ENCODE peak calls at places on chromosomes 4 and X, in five cellular contexts. N is A549; O is CD4-positive, alpha-beta T cell; G is testis; D is transverse colon. H is an unnamed sample.

GRCh38 chr4:159070742-159071141 is 32.1 kb upstream of the RAPGEF2 start:
- DNase-seq in N (no peak), O (no peak), G (no peak), D (no peak), H (no peak)

GRCh38 chr4:53782468-53782865 is 191.2 kb upstream of the LNX1 start:
- DNase-seq in N (no peak), O (no peak), G (no peak), D (no peak), H (no peak)

GRCh38 chrX:9871871-9872270 is 85.6 kb downstream of the SHROOM2 start:
- DNase-seq in N (no peak), O (no peak), G (no peak), D (no peak), H (no peak)

GRCh38 chr4:43456383-43456782 is 563.9 kb downstream of the GRXCR1 start:
- DNase-seq in N (no peak), O (no peak), G (no peak), D (no peak), H (no peak)

GRCh38 chrX:53440631-53441517 is 6.7 kb upstream of the HSD17B10 start:
- DNase-seq in N (peak; percentile 48), O (no peak), G (peak; percentile 21), D (peak; percentile 72), H (no peak)

GRCh38 chrX:123405231-123405630 is 221.2 kb downstream of the GRIA3 start:
- DNase-seq in N (no peak), O (no peak), G (no peak), D (no peak), H (no peak)

GRCh38 chrX:136487647-136488046 is at the start of gene BRS3:
- DNase-seq in N (no peak), O (no peak), G (no peak), D (no peak), H (no peak)

GRCh38 chrX:17473021-17473420 is 98.0 kb downstream of the NHS start:
- DNase-seq in N (no peak), O (no peak), G (no peak), D (no peak), H (no peak)

GRCh38 chrX:80879916-80880315 is 70.2 kb upstream of the BRWD3 start:
- DNase-seq in N (no peak), O (no peak), G (no peak), D (no peak), H (no peak)

GRCh38 chrX:16920116-16920515 is 26.3 kb upstream of the REPS2 start:
- DNase-seq in N (no peak), O (no peak), G (no peak), D (no peak), H (no peak)

GRCh38 chrX:34365482-34365881 is 233.4 kb upstream of the FAM47A start:
- DNase-seq in N (peak; percentile 4), O (no peak), G (peak; percentile 22), D (no peak), H (no peak)

GRCh38 chr4:113574636-113575103 is 186.9 kb downstream of the CAMK2D start:
- DNase-seq in N (no peak), O (no peak), G (no peak), D (no peak), H (no peak)

GRCh38 chr4:106584590-106584989 is 216.0 kb upstream of the GIMD1 start:
- DNase-seq in N (no peak), O (no peak), G (no peak), D (no peak), H (no peak)

GRCh38 chr4:150072906-150073714 is 5.1 kb upstream of the DCLK2 start:
- DNase-seq in N (peak; percentile 71), O (no peak), G (no peak), D (no peak), H (no peak)

GRCh38 chrX:138128025-138128671 is 562.2 kb downstream of the ZIC3 start:
- DNase-seq in N (peak; percentile 39), O (no peak), G (peak; percentile 13), D (no peak), H (no peak)

GRCh38 chr4:73669410-73670183 is 49.4 kb upstream of the RASSF6 start:
- DNase-seq in N (no peak), O (no peak), G (peak; percentile 33), D (no peak), H (no peak)

GRCh38 chr4:5050520-5050955 is 742 bp upstream of the STK32B start:
- DNase-seq in N (peak; percentile 83), O (no peak), G (peak; percentile 75), D (peak; percentile 54), H (no peak)

GRCh38 chrX:147770858-147771257 is 140.9 kb upstream of the FMR1 start:
- DNase-seq in N (no peak), O (no peak), G (no peak), D (no peak), H (no peak)

GRCh38 chrX:154714925-154715324 is 36.0 kb downstream of the GAB3 start:
- DNase-seq in N (peak; percentile 45), O (peak; percentile 44), G (peak; percentile 47), D (peak; percentile 33), H (peak; percentile 15)

GRCh38 chr4:1793496-1793840 is 375 bp downstream of the FGFR3 start:
- DNase-seq in N (peak; percentile 25), O (no peak), G (no peak), D (peak; percentile 65), H (peak; percentile 34)

GRCh38 chr4:117135634-117136354 is 50.4 kb upstream of the TRAM1L1 start:
- DNase-seq in N (no peak), O (no peak), G (no peak), D (no peak), H (no peak)

GRCh38 chr4:175351473-175351872 is 433.3 kb downstream of the ADAM29 start:
- DNase-seq in N (no peak), O (no peak), G (no peak), D (no peak), H (no peak)

GRCh38 chrX:39888730-39889129 is 209.0 kb downstream of the BCOR start:
- DNase-seq in N (no peak), O (no peak), G (no peak), D (no peak), H (no peak)

GRCh38 chrX:154413142-154413541 is 1.8 kb downstream of the TAFAZZIN start:
- DNase-seq in N (no peak), O (no peak), G (no peak), D (no peak), H (no peak)

GRCh38 chr4:40199999-40200880 is 3.4 kb downstream of the RHOH start:
- DNase-seq in N (no peak), O (no peak), G (no peak), D (peak; percentile 60), H (no peak)

GRCh38 chrX:22300130-22300529 is 27.4 kb downstream of the CBLL2 start:
- DNase-seq in N (peak; percentile 5), O (no peak), G (peak; percentile 21), D (no peak), H (no peak)

GRCh38 chrX:20319054-20319453 is 52.3 kb upstream of the RPS6KA3 start:
- DNase-seq in N (no peak), O (no peak), G (no peak), D (no peak), H (no peak)

GRCh38 chr4:56158483-56158882 is 209.7 kb downstream of the CEP135 start:
- DNase-seq in N (no peak), O (no peak), G (no peak), D (peak; percentile 27), H (no peak)

GRCh38 chrX:40056420-40056819 is 41.3 kb downstream of the BCOR start:
- DNase-seq in N (no peak), O (no peak), G (no peak), D (no peak), H (no peak)

GRCh38 chr4:10701702-10702460 is 17.3 kb upstream of the CLNK start:
- DNase-seq in N (no peak), O (no peak), G (no peak), D (no peak), H (no peak)

GRCh38 chr4:95714571-95714970 is 125.3 kb upstream of the PDHA2 start:
- DNase-seq in N (no peak), O (no peak), G (no peak), D (no peak), H (no peak)
- H3K9me3 ChIP-seq in N (no peaks in the 10 kb centered on the region), O (no peaks in the 10 kb centered on the region), G (no peaks in the 10 kb centered on the region), D (no peaks in the 10 kb centered on the region), H (no peaks in the 10 kb centered on the region)

GRCh38 chr4:588351-588849 is 12.3 kb upstream of the TMEM271 start:
- DNase-seq in N (no peak), O (no peak), G (peak; percentile 43), D (no peak), H (no peak)

GRCh38 chr4:587671-588350 is 11.7 kb upstream of the TMEM271 start:
- DNase-seq in N (no peak), O (no peak), G (no peak), D (no peak), H (no peak)

GRCh38 chr4:592825-593520 is 16.9 kb upstream of the TMEM271 start:
- DNase-seq in N (no peak), O (no peak), G (no peak), D (no peak), H (no peak)

GRCh38 chr4:589219-589963 is 13.3 kb upstream of the TMEM271 start:
- DNase-seq in N (no peak), O (no peak), G (no peak), D (no peak), H (no peak)

DNA sequence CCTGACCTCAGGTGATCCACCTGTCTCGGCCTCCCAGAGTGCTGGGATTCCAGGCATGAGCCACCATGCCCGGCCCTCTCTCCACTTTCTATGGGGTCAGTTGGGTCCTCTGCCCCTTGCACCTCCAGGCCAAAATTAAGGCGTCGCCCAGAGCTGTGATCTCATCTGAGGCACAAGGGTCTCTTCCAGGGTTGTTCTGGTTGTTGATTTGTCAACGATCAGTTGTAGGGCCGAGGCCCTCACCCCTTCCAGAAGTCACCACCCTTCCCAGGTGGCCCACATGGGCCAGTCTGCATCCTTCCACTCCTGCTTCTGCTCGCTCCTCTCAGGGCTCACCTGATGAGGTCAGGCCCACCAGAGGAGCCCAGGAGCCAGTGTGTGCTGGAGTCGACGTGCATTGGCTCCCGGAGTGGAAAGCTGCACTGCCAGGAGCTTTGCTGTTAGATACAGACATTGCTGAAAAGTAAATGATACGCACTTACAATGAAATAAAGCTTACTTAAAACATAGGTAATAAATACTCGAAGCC is 14.3 kb upstream of the TMEM271 start:
- DNase-seq in N (no peak), O (no peak), G (no peak), D (no peak), H (no peak)
- H3K9me3 ChIP-seq in N (no peaks in the 10 kb centered on the region), O (no peaks in the 10 kb centered on the region), G (no peaks in the 10 kb centered on the region), D (no peaks in the 10 kb centered on the region), H (no peaks in the 10 kb centered on the region)

DNA sequence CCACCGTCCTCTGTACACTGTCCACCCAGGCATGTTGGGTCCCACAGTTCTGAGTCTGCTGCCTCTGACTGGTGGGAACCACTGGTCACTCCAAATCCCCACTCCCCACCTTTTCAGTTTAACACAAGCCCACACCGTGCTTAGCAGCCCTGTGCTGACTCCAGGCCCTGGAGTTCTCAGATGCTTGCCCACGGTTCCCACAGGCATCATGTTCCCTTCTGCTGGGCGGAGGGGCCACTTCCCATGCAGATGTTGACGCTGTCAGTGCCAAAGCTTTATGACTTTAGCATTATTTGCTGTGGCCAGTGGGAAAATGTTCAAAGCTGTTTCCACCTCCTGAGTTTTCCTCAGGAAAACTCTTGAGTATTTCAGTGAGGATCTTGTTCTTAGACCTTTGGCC is 104.5 kb downstream of the SCD5 start:
- DNase-seq in N (no peak), O (no peak), G (no peak), D (no peak), H (no peak)
- H3K9me3 ChIP-seq in N (no peaks in the 10 kb centered on the region), O (no peaks in the 10 kb centered on the region), G (no peaks in the 10 kb centered on the region), D (no peaks in the 10 kb centered on the region), H (no peaks in the 10 kb centered on the region)

DNA sequence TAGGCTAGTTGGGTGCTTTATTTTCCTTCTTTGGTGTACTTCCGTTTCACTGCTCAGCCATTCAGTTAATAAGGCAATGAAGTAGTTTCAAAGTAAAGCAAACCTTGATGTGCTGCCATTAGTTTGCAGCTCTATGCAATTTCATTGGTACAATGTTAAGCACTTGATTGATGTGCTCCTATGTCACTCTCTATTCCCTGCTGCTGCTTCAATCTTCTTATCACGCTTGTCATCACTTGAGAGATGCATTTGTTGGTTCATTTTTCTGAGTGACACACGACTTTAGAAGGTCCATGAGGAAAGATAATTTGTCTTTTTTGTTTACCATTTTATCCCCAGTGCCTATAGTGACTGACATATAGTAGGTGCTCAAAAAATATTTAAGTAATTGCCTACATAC is 871.0 kb upstream of the PABPC4L start:
- DNase-seq in N (no peak), O (no peak), G (no peak), D (no peak), H (no peak)
- H3K9me3 ChIP-seq in N (no peaks in the 10 kb centered on the region), O (no peaks in the 10 kb centered on the region), G (no peaks in the 10 kb centered on the region), D (no peaks in the 10 kb centered on the region), H (no peaks in the 10 kb centered on the region)